ENCODE peak calls at places on chromosomes 16 and 17, in seven cellular contexts. X, H, S, N, W, D and Z are unnamed samples. For H3K9me3, the result is how much of the 10 kb centered on the place peaks cover.

GRCh38 chr16:58814348-58814801 is 80.3 kb upstream of the GOT2 start:
- DNase-seq in N (peak), H (no peak), W (peak), X (no peak), D (no peak), S (no peak), Z (peak)

GRCh38 chr17:74332763-74333220 is 6.8 kb downstream of the KIF19 start:
- DNase-seq in X (no peak), H (no peak), N (no peak), D (no peak), S (no peak), W (no peak), Z (no peak)

GRCh38 chr16:10729649-10730048 is 14.0 kb upstream of the NUBP1 start:
- DNase-seq in S (no peak), N (no peak), H (no peak), X (peak), W (peak), D (peak), Z (no peak)

GRCh38 chr17:37170881-37171460 is 204.8 kb upstream of the C17orf78 start:
- DNase-seq in S (no peak), N (no peak), D (no peak), X (no peak), H (no peak), W (no peak), Z (no peak)

GRCh38 chr17:37368577-37368976 is 7.2 kb upstream of the C17orf78 start:
- DNase-seq in H (no peak), W (peak), D (no peak), S (no peak), X (no peak), N (no peak), Z (no peak)

GRCh38 chr16:79272141-79272577 is 328.4 kb downstream of the MAF start:
- DNase-seq in H (no peak), S (no peak), W (no peak), X (no peak), D (no peak), N (no peak), Z (no peak)

GRCh38 chr16:11604783-11605563 is 18.3 kb upstream of the LITAF start:
- DNase-seq in N (no peak), W (peak), S (no peak), X (no peak), H (no peak), D (no peak), Z (peak)

GRCh38 chr17:61130320-61130719 is 269.3 kb upstream of the TBX2 start:
- DNase-seq in D (no peak), S (no peak), X (no peak), W (no peak), N (no peak), H (no peak), Z (no peak)

GRCh38 chr16:88023366-88023765 is 72.1 kb downstream of the BANP start:
- DNase-seq in W (no peak), N (no peak), D (no peak), H (no peak), X (no peak), S (no peak), Z (no peak)

GRCh38 chr16:68310441-68311315 is at the start of the genes PRMT7 and SLC7A6OS:
- DNase-seq in S (peak), W (peak), D (peak), X (peak), H (peak), N (peak), Z (peak)

GRCh38 chr16:23999663-24000062 is 163.9 kb downstream of the PRKCB start:
- DNase-seq in X (no peak), D (no peak), H (no peak), N (no peak), S (no peak), W (no peak), Z (no peak)

GRCh38 chr17:4789701-4789950 is 862 bp downstream of the GLTPD2 start:
- DNase-seq in X (no peak), H (no peak), W (no peak), D (no peak), N (no peak), S (no peak), Z (no peak)

GRCh38 chr17:75036643-75037268 is 10.0 kb downstream of the ATP5PD start:
- DNase-seq in N (peak), W (peak), X (peak), D (peak), H (no peak), S (peak), Z (peak)

GRCh38 chr17:56939869-56940484 is 20.9 kb downstream of the COIL start:
- DNase-seq in W (peak), N (no peak), X (no peak), H (no peak), D (no peak), S (no peak), Z (no peak)

GRCh38 chr17:50175035-50175788 is 9.4 kb downstream of the SGCA start:
- DNase-seq in W (no peak), D (no peak), N (peak), X (no peak), H (no peak), S (no peak), Z (no peak)

GRCh38 chr17:45976391-45976754 is 22.7 kb upstream of the STH start:
- DNase-seq in X (no peak), N (no peak), D (no peak), S (no peak), W (no peak), H (no peak), Z (no peak)

GRCh38 chr16:19555938-19556778 is 655 bp downstream of the VPS35L start:
- DNase-seq in H (no peak), D (no peak), W (peak), S (no peak), N (no peak), X (no peak), Z (no peak)

GRCh38 chr16:966035-966434 is 4.7 kb downstream of the LMF1 start:
- DNase-seq in H (no peak), W (no peak), N (no peak), X (no peak), S (no peak), D (no peak), Z (peak)

GRCh38 chr17:39208893-39209292 is 8.8 kb downstream of the RPL19 start:
- DNase-seq in X (no peak), W (peak), S (no peak), D (no peak), H (no peak), N (no peak), Z (no peak)

GRCh38 chr17:80360396-80360795 is 54.6 kb upstream of the ENDOV start:
- DNase-seq in W (no peak), S (no peak), X (no peak), D (no peak), N (no peak), H (peak), Z (no peak)

GRCh38 chr17:52025231-52025630 is 133.3 kb downstream of the CA10 start:
- DNase-seq in H (no peak), N (no peak), D (no peak), S (no peak), X (no peak), W (no peak), Z (no peak)
- H3K4me3 ChIP-seq in H (no peak), N (no peak), D (no peak), S (no peak), X (no peak), W (no peak), Z (no peak)

GRCh38 chr16:35492225-35492624 is 2032.8 kb downstream of the TP53TG3F start:
- DNase-seq in S (no peak), H (no peak), W (no peak), X (no peak), D (no peak), N (no peak), Z (no peak)
- H3K9me3 ChIP-seq in S (under half), H (under half), W (under half), X (under half), D (under half), N (under half), Z (under half)

GRCh38 chr17:41664587-41665565 is 23.8 kb upstream of the EIF1 start:
- DNase-seq in N (peak), D (no peak), S (no peak), X (no peak), W (no peak), H (no peak), Z (no peak)

GRCh38 chr17:41665566-41666335 is 22.9 kb upstream of the EIF1 start:
- DNase-seq in W (peak), N (peak), X (peak), D (peak), H (peak), S (peak), Z (peak)

GRCh38 chr17:41666708-41667279 is 21.9 kb upstream of the EIF1 start:
- DNase-seq in X (peak), H (peak), D (peak), W (peak), N (peak), S (peak), Z (peak)

GRCh38 chr17:41666336-41666680 is 22.4 kb upstream of the EIF1 start:
- DNase-seq in N (peak), D (no peak), W (peak), H (peak), S (no peak), X (no peak), Z (no peak)

DNA sequence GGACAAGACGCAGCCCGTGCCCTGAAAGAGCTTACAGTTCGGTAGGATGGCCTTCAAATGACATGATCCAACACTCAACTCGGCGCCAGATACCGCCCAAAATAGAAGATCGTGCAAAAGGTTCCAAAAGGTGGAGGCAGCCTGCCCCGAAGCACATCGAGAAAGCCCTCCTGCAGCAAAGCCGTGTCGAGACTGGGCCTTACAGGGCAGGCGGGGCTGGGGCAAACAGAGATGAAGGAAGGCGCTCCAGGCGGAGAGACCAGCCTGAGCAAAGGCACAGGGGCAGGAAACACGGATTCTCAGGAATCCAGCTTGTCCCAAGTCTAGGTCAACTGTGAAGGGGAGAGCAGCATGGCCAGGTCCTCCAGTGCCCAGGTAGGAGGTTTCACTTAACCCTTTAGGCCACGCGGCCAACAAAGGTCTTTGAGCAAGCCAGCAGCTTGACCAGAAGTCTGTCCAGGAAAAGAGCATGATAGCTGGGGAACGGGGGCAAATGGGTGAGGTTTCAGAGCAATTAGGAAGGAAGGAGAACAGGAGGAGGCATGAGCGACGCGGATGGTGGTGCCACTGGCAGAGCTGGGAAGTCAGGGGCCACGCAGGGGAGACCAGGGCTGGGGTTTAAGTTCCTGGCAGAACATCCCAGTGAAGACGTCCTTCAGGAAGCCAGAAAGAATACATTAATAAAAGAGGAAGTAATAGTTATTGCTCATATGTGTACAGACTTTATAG is 21.2 kb upstream of the EIF1 start:
- DNase-seq in X (no peak), D (no peak), H (peak), W (no peak), N (no peak), S (no peak), Z (no peak)
- H3K4me3 ChIP-seq in X (no peak), D (peak), H (no peak), W (no peak), N (no peak), S (no peak), Z (peak)

GRCh38 chr16:62516001-62516400 is 479.8 kb upstream of the CDH8 start:
- DNase-seq in H (no peak), N (no peak), W (no peak), S (no peak), X (no peak), D (no peak), Z (no peak)
- H3K9me3 ChIP-seq in H (under half), N (under half), W (under half), S (under half), X (under half), D (under half), Z (under half)

GRCh38 chr16:12800751-12801308 is 2.9 kb downstream of the CPPED1 start:
- DNase-seq in D (no peak), X (no peak), H (no peak), W (no peak), S (no peak), N (no peak), Z (no peak)

GRCh38 chr16:12802048-12802447 is 1.6 kb downstream of the CPPED1 start:
- DNase-seq in H (no peak), X (no peak), S (no peak), W (no peak), N (no peak), D (no peak), Z (no peak)

GRCh38 chr16:12803203-12804093 is at the start of gene CPPED1:
- DNase-seq in X (peak), W (peak), H (peak), N (peak), D (peak), S (peak), Z (peak)

GRCh38 chr16:12802661-12803060 is 1.0 kb downstream of the CPPED1 start:
- DNase-seq in H (no peak), X (no peak), D (no peak), W (no peak), N (no peak), S (no peak), Z (no peak)

DNA sequence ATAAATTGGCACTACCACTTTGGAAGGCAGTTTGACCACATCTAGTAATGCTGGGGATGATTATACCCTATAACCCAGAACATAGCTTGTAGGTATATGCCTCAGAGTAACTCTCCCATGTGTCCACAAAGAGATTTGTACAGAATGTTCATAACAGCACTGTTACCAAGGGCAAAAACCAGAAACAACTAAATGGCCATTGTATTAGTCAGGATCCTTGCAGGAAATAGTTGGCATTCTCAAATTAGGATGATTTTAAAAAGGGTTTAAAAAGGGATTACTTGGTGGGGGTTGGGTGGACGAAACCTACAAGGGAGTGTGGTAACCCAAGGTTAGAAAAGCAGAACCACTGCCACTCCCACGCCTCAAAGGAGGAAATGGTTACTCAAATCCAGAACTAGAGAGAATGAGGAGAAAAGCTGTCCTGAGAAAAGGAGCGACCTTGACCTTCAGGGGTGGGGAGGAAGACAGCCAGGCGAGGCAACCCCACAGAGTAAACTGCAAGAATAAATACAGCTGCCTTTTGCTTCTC is 2.1 kb downstream of the CPPED1 start:
- DNase-seq in X (peak), S (no peak), H (no peak), W (peak), D (no peak), N (no peak), Z (no peak)
- H3K4me3 ChIP-seq in X (no peak), S (peak), H (no peak), W (no peak), D (no peak), N (no peak), Z (no peak)